ENCODE peak calls at places on chromosomes 5 and 9, in four cellular contexts. One of them, this sample, is unnamed.

GRCh38 chr5:90131734-90132133 is 277.8 kb downstream of the CETN3 start:
- DNase-seq in fibroblast of lung: no peak
- DNase-seq in lung: no peak
- DNase-seq in mammary epithelial cell: no peak
- DNase-seq in this sample: no peak

GRCh38 chr5:50995285-50995942 is 329.0 kb downstream of the PARP8 start:
- DNase-seq in fibroblast of lung: no peak
- DNase-seq in lung: no peak
- DNase-seq in mammary epithelial cell: no peak
- DNase-seq in this sample: peak

GRCh38 chr9:79221084-79221483 is 350.7 kb upstream of the TLE4 start:
- DNase-seq in fibroblast of lung: peak
- DNase-seq in lung: no peak
- DNase-seq in mammary epithelial cell: peak
- DNase-seq in this sample: no peak

GRCh38 chr9:5838884-5839571 is 6.1 kb upstream of the ERMP1 start:
- DNase-seq in fibroblast of lung: peak
- DNase-seq in lung: peak
- DNase-seq in mammary epithelial cell: peak
- DNase-seq in this sample: peak

GRCh38 chr9:91424403-91425176 is 958 bp upstream of the NFIL3 start:
- DNase-seq in fibroblast of lung: peak
- DNase-seq in lung: peak
- DNase-seq in mammary epithelial cell: peak
- DNase-seq in this sample: peak

GRCh38 chr5:170338933-170339779 is 41.6 kb upstream of the LCP2 start:
- DNase-seq in fibroblast of lung: no peak
- DNase-seq in lung: no peak
- DNase-seq in mammary epithelial cell: no peak
- DNase-seq in this sample: peak

GRCh38 chr5:149471406-149472183 is 79.6 kb downstream of the CSNK1A1 start:
- DNase-seq in fibroblast of lung: peak
- DNase-seq in lung: no peak
- DNase-seq in mammary epithelial cell: peak
- DNase-seq in this sample: no peak

GRCh38 chr9:137198051-137198747 is 2.3 kb downstream of the TPRN start:
- DNase-seq in fibroblast of lung: no peak
- DNase-seq in lung: peak
- DNase-seq in mammary epithelial cell: peak
- DNase-seq in this sample: no peak

GRCh38 chr9:36450110-36450732 is 50.2 kb upstream of the RNF38 start:
- DNase-seq in fibroblast of lung: peak
- DNase-seq in lung: no peak
- DNase-seq in mammary epithelial cell: peak
- DNase-seq in this sample: peak

GRCh38 chr5:175712313-175712680 is 54.4 kb downstream of the HRH2 start:
- DNase-seq in fibroblast of lung: no peak
- DNase-seq in lung: no peak
- DNase-seq in mammary epithelial cell: no peak
- DNase-seq in this sample: no peak

GRCh38 chr5:130109152-130109551 is 204.9 kb downstream of the CHSY3 start:
- DNase-seq in fibroblast of lung: peak
- DNase-seq in lung: no peak
- DNase-seq in mammary epithelial cell: peak
- DNase-seq in this sample: peak

GRCh38 chr5:58114324-58114723 is 345.6 kb downstream of the PLK2 start:
- DNase-seq in fibroblast of lung: no peak
- DNase-seq in lung: no peak
- DNase-seq in mammary epithelial cell: peak
- DNase-seq in this sample: no peak

GRCh38 chr9:115855458-115856133 is 298.0 kb upstream of the PAPPA start:
- DNase-seq in fibroblast of lung: no peak
- DNase-seq in lung: no peak
- DNase-seq in mammary epithelial cell: no peak
- DNase-seq in this sample: peak

GRCh38 chr5:71452876-71453275 is 2.6 kb upstream of the BDP1 start:
- DNase-seq in fibroblast of lung: no peak
- DNase-seq in lung: no peak
- DNase-seq in mammary epithelial cell: no peak
- DNase-seq in this sample: no peak

GRCh38 chr9:79953908-79954307 is 382.1 kb downstream of the TLE4 start:
- DNase-seq in fibroblast of lung: no peak
- DNase-seq in lung: no peak
- DNase-seq in mammary epithelial cell: no peak
- DNase-seq in this sample: no peak

GRCh38 chr9:96008502-96009222 is 133.2 kb downstream of the ERCC6L2 start:
- DNase-seq in fibroblast of lung: peak
- DNase-seq in lung: no peak
- DNase-seq in mammary epithelial cell: peak
- DNase-seq in this sample: no peak

GRCh38 chr9:92059045-92059444 is 56.2 kb downstream of the SPTLC1 start:
- DNase-seq in fibroblast of lung: no peak
- DNase-seq in lung: no peak
- DNase-seq in mammary epithelial cell: no peak
- DNase-seq in this sample: no peak

GRCh38 chr9:87569008-87569908 is 71.6 kb downstream of the DAPK1 start:
- DNase-seq in fibroblast of lung: peak
- DNase-seq in lung: no peak
- DNase-seq in mammary epithelial cell: no peak
- DNase-seq in this sample: peak

GRCh38 chr9:118522093-118523028 is 818.2 kb downstream of the TLR4 start:
- DNase-seq in fibroblast of lung: peak
- DNase-seq in lung: no peak
- DNase-seq in mammary epithelial cell: peak
- DNase-seq in this sample: peak

GRCh38 chr9:38066167-38066906 is 2.7 kb downstream of the SHB start:
- DNase-seq in fibroblast of lung: no peak
- DNase-seq in lung: no peak
- DNase-seq in mammary epithelial cell: peak
- DNase-seq in this sample: peak

GRCh38 chr9:134559013-134559412 is 82.6 kb upstream of the COL5A1 start:
- DNase-seq in fibroblast of lung: no peak
- DNase-seq in lung: no peak
- DNase-seq in mammary epithelial cell: no peak
- DNase-seq in this sample: no peak

GRCh38 chr5:58080573-58080972 is 379.3 kb downstream of the PLK2 start:
- DNase-seq in fibroblast of lung: peak
- DNase-seq in lung: no peak
- DNase-seq in mammary epithelial cell: peak
- DNase-seq in this sample: peak

GRCh38 chr5:157497875-157498611 is 38.0 kb downstream of the NIPAL4 start:
- DNase-seq in fibroblast of lung: no peak
- DNase-seq in lung: no peak
- DNase-seq in mammary epithelial cell: no peak
- DNase-seq in this sample: no peak

GRCh38 chr5:126599499-126599898 is 1.2 kb upstream of the PHAX start:
- DNase-seq in fibroblast of lung: no peak
- DNase-seq in lung: no peak
- DNase-seq in mammary epithelial cell: no peak
- DNase-seq in this sample: peak
- H3K27ac ChIP-seq in fibroblast of lung: no peak
- H3K27ac ChIP-seq in lung: no peak
- H3K27ac ChIP-seq in mammary epithelial cell: no peak
- H3K27ac ChIP-seq in this sample: peak

GRCh38 chr5:32004404-32004803 is 169.7 kb downstream of the GOLPH3 start:
- DNase-seq in fibroblast of lung: no peak
- DNase-seq in lung: no peak
- DNase-seq in mammary epithelial cell: no peak
- DNase-seq in this sample: no peak

GRCh38 chr5:32014345-32014744 is 159.8 kb downstream of the GOLPH3 start:
- DNase-seq in fibroblast of lung: no peak
- DNase-seq in lung: no peak
- DNase-seq in mammary epithelial cell: no peak
- DNase-seq in this sample: no peak

GRCh38 chr5:32013658-32014057 is 160.5 kb downstream of the GOLPH3 start:
- DNase-seq in fibroblast of lung: no peak
- DNase-seq in lung: no peak
- DNase-seq in mammary epithelial cell: no peak
- DNase-seq in this sample: no peak

GRCh38 chr5:32002755-32003154 is 171.4 kb downstream of the GOLPH3 start:
- DNase-seq in fibroblast of lung: no peak
- DNase-seq in lung: no peak
- DNase-seq in mammary epithelial cell: no peak
- DNase-seq in this sample: no peak

GRCh38 chr5:32008746-32009145 is 165.4 kb downstream of the GOLPH3 start:
- DNase-seq in fibroblast of lung: no peak
- DNase-seq in lung: no peak
- DNase-seq in mammary epithelial cell: no peak
- DNase-seq in this sample: no peak
- H3K4me3 ChIP-seq in fibroblast of lung: no peak
- H3K4me3 ChIP-seq in lung: no peak
- H3K4me3 ChIP-seq in mammary epithelial cell: no peak
- H3K4me3 ChIP-seq in this sample: no peak

GRCh38 chr5:179794171-179794570 is 385 bp downstream of the LTC4S start:
- DNase-seq in fibroblast of lung: no peak
- DNase-seq in lung: no peak
- DNase-seq in mammary epithelial cell: no peak
- DNase-seq in this sample: no peak
- H3K27ac ChIP-seq in fibroblast of lung: no peak
- H3K27ac ChIP-seq in lung: no peak
- H3K27ac ChIP-seq in mammary epithelial cell: no peak
- H3K27ac ChIP-seq in this sample: no peak

DNA sequence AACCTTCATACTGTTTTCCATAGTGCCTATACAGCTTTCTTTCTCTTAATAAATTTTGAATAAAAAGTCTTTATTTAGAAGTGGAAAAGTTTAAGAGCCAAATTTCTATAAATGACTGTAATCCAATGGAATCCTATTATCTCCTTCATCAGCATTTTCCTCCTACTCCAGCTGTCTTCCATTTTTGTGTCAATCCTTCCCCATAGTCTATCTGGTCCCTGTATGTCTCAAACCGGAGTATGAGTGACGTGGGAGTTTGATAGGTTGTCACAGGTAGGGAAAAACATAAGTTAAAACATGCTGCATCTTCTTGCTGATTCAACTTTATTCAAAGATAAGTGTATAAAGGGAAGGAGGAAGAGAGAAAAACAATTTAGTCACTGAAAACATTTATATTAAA is 70.4 kb downstream of the ADAMTS6 start:
- DNase-seq in fibroblast of lung: no peak
- DNase-seq in lung: no peak
- DNase-seq in mammary epithelial cell: no peak
- DNase-seq in this sample: no peak
- H3K4me3 ChIP-seq in fibroblast of lung: no peak
- H3K4me3 ChIP-seq in lung: no peak
- H3K4me3 ChIP-seq in mammary epithelial cell: no peak
- H3K4me3 ChIP-seq in this sample: no peak

DNA sequence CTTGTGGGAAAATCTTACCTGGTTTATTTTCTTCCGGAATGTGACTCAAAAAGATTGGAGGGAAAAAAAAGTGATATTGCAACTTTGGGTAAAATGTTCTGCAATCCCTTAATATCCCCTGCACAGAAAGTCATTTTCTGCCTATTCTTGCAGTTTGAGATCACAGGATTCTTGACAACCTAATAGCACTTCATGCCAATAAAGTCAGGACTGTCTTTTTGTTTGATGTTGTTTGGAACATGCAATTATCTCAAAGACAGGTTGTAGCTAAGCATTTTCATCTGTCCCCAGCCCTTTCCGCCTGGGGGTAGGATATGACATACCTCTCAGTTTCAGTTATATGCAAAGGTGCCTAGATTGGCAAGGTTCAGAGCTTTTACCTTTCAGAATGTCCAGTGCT is 63.9 kb downstream of the ALDH1A1 start:
- DNase-seq in fibroblast of lung: no peak
- DNase-seq in lung: no peak
- DNase-seq in mammary epithelial cell: no peak
- DNase-seq in this sample: no peak
- H3K27ac ChIP-seq in fibroblast of lung: no peak
- H3K27ac ChIP-seq in lung: no peak
- H3K27ac ChIP-seq in mammary epithelial cell: no peak
- H3K27ac ChIP-seq in this sample: no peak

GRCh38 chr9:127931092-127931881 is 710 bp upstream of the PIP5KL1 start:
- DNase-seq in fibroblast of lung: peak
- DNase-seq in lung: peak
- DNase-seq in mammary epithelial cell: no peak
- DNase-seq in this sample: peak
- H3K4me3 ChIP-seq in fibroblast of lung: peak
- H3K4me3 ChIP-seq in lung: no peak
- H3K4me3 ChIP-seq in mammary epithelial cell: peak
- H3K4me3 ChIP-seq in this sample: peak

GRCh38 chr5:56176155-56176798 is 56.9 kb downstream of the ANKRD55 start:
- DNase-seq in fibroblast of lung: peak
- DNase-seq in lung: no peak
- DNase-seq in mammary epithelial cell: no peak
- DNase-seq in this sample: no peak

GRCh38 chr5:56175465-56175864 is 57.7 kb downstream of the ANKRD55 start:
- DNase-seq in fibroblast of lung: peak
- DNase-seq in lung: no peak
- DNase-seq in mammary epithelial cell: peak
- DNase-seq in this sample: peak

GRCh38 chr5:56178823-56179222 is 54.3 kb downstream of the ANKRD55 start:
- DNase-seq in fibroblast of lung: no peak
- DNase-seq in lung: no peak
- DNase-seq in mammary epithelial cell: no peak
- DNase-seq in this sample: no peak

GRCh38 chr5:56175028-56175427 is 58.1 kb downstream of the ANKRD55 start:
- DNase-seq in fibroblast of lung: no peak
- DNase-seq in lung: no peak
- DNase-seq in mammary epithelial cell: no peak
- DNase-seq in this sample: no peak

DNA sequence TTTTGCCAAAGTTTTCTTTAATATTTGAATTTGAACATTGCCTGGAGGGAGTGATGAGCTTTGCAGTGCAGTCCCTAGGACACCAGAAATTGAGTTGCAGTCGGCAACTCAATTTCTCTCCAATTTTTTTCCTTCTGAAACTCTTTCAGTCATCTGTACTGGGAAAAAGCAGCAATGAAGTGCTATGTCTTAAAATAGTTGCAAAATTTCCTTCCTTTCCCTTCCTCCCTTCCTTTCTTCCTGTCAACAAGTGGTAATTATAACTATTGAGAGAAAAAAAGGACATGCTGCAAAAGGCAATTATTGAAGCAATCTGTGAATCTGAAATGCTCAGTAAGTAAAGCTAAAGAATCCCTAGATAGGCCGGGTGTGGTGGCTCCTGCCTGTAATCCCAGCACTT is 56.0 kb downstream of the ANKRD55 start:
- DNase-seq in fibroblast of lung: no peak
- DNase-seq in lung: no peak
- DNase-seq in mammary epithelial cell: no peak
- DNase-seq in this sample: no peak
- H3K27ac ChIP-seq in fibroblast of lung: no peak
- H3K27ac ChIP-seq in lung: no peak
- H3K27ac ChIP-seq in mammary epithelial cell: no peak
- H3K27ac ChIP-seq in this sample: no peak